ENCODE peak calls at places on chromosomes 3 and 15, in five cellular contexts. H is OCI-LY7, R is epithelial cell of esophagus, B is glutamatergic neuron, S is psoas muscle. C is an unnamed sample.

GRCh38 chr3:168860592-168860991 is 764.9 kb upstream of the GOLIM4 start:
- DNase-seq in H (no peak), R (no peak), B (no peak), S (no peak), C (no peak)

GRCh38 chr3:38353151-38353550 is 6.6 kb downstream of the XYLB start:
- DNase-seq in H (no peak), R (peak; percentile 37), B (no peak), S (no peak), C (no peak)

GRCh38 chr3:44981220-44981619 is 5.2 kb downstream of the EXOSC7 start:
- DNase-seq in H (no peak), R (peak; percentile 74), B (no peak), S (no peak), C (no peak)

GRCh38 chr3:186782542-186783069 is 771 bp upstream of the EIF4A2 start:
- DNase-seq in H (peak; percentile 70), R (no peak), B (no peak), S (no peak), C (no peak)

GRCh38 chr3:55175423-55175822 is 247.6 kb upstream of the LRTM1 start:
- DNase-seq in H (no peak), R (no peak), B (no peak), S (no peak), C (no peak)

GRCh38 chr15:74196175-74196574 is 6.4 kb downstream of the STRA6 start:
- DNase-seq in H (no peak), R (peak; percentile 64), B (no peak), S (no peak), C (no peak)

GRCh38 chr15:47870956-47871625 is 153.8 kb downstream of the SEMA6D start:
- DNase-seq in H (no peak), R (peak; percentile 40), B (no peak), S (no peak), C (no peak)

GRCh38 chr15:67840747-67841634 is 1.1 kb upstream of the RNU6-1 start:
- DNase-seq in H (peak; percentile 54), R (no peak), B (no peak), S (no peak), C (no peak)

GRCh38 chr15:27454281-27455060 is 483.5 kb downstream of the GABRG3 start:
- DNase-seq in H (no peak), R (peak; percentile 83), B (no peak), S (no peak), C (no peak)

GRCh38 chr3:31893174-31893573 is 87.9 kb downstream of the OSBPL10 start:
- DNase-seq in H (no peak), R (peak; percentile 31), B (no peak), S (no peak), C (no peak)

GRCh38 chr3:109910772-109911171 is 573.4 kb upstream of the DPPA4 start:
- DNase-seq in H (no peak), R (peak; percentile 13), B (no peak), S (no peak), C (no peak)

GRCh38 chr3:62199126-62199525 is 174.2 kb downstream of the FEZF2 start:
- DNase-seq in H (no peak), R (no peak), B (no peak), S (no peak), C (no peak)

GRCh38 chr3:143099213-143099612 is 20.4 kb upstream of the CHST2 start:
- DNase-seq in H (no peak), R (no peak), B (no peak), S (no peak), C (no peak)

GRCh38 chr3:16317561-16317945 is 52.5 kb downstream of the OXNAD1 start:
- DNase-seq in H (no peak), R (no peak), B (no peak), S (no peak), C (no peak)

GRCh38 chr15:72231847-72232461 is 964 bp upstream of the PKM start:
- DNase-seq in H (peak; percentile 62), R (peak; percentile 86), B (no peak), S (peak; percentile 47), C (no peak)

GRCh38 chr3:11060500-11061251 is 68.1 kb downstream of the SLC6A1 start:
- DNase-seq in H (peak; percentile 2), R (peak; percentile 73), B (peak; percentile 83), S (peak; percentile 73), C (peak; percentile 67)

GRCh38 chr3:5021571-5022092 is 42.4 kb downstream of the BHLHE40 start:
- DNase-seq in H (no peak), R (peak; percentile 96), B (no peak), S (no peak), C (no peak)
- TF ChIP-seq CTCF in H (no peak), R (no peak), B (no peak), S (no peak), C (no peak)

DNA sequence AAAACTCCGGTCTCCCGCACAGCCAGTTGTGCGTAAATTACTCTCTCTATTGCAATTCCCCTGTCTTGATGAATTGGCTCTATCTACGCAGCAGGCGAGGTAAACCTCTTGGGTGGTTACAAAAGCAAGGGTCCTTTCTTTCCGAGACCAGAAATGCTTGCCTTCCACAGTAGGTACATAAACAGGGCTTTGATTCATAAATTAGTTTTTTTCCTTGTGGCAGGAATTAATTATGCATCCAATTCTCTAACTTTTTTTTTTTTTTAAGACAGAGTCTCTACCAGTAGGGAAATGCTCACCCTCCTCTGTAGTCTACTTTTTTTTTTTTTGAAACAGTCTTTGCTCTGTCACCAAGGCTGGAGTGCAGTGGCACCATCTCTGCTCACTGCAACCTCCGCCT is 16.3 kb downstream of the CD80 start:
- DNase-seq in H (no peak), R (no peak), B (no peak), S (no peak), C (no peak)
- TF ChIP-seq CTCF in H (no peak), R (no peak), B (no peak), S (peak; percentile 12), C (no peak)

GRCh38 chr3:60609446-60609845 is 641.8 kb downstream of the FHIT start:
- DNase-seq in H (no peak), R (no peak), B (no peak), S (no peak), C (no peak)
- TF ChIP-seq CTCF in H (no peak), R (no peak), B (no peak), S (no peak), C (no peak)

DNA sequence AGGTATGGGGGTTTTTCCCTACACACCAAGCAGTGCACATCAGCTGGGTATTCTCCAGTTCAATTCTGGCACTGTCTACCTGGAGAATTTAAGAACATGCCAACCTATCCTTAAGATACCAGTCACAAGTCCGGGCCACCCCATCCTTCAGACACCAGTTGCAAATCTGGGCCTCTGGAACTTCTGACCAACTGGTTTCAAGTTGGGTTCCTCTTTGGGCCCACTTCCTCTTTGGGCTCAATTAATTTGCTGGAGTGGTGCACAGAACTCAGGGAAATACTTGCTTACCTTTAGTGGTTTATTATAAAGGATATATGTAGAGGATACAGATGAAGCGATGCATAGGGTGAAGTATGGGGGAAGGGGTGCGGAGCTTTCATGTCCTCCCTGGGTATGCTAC is 25.3 kb downstream of the GLCE start:
- DNase-seq in H (no peak), R (no peak), B (no peak), S (no peak), C (no peak)
- TF ChIP-seq CTCF in H (no peak), R (no peak), B (no peak), S (no peak), C (no peak)